ENCODE peak calls at places on chromosomes 4 and X, in four cellular contexts. V, J, A and N are unnamed samples.

GRCh38 chr4:106041294-106042002 is 146.2 kb downstream of the NPNT start:
- DNase-seq in J (no peak), V (no peak), A (no peak), N (no peak)

GRCh38 chrX:153874091-153874365 is 11.9 kb downstream of the L1CAM start:
- DNase-seq in A (no peak), J (no peak), V (no peak), N (no peak)

GRCh38 chr4:91567594-91567993 is 736.2 kb upstream of the GRID2 start:
- DNase-seq in A (no peak), V (no peak), J (no peak), N (no peak)

GRCh38 chr4:3872834-3873313 is 106.7 kb downstream of the ADRA2C start:
- DNase-seq in A (no peak), J (no peak), V (no peak), N (no peak)

GRCh38 chr4:77344001-77344400 is 187.0 kb downstream of the CCNG2 start:
- DNase-seq in V (no peak), J (peak), A (no peak), N (no peak)

GRCh38 chrX:41317487-41318208 is 16.3 kb upstream of the DDX3X start:
- DNase-seq in V (no peak), J (peak), A (no peak), N (no peak)

GRCh38 chr4:22385615-22386014 is 130.3 kb downstream of the ADGRA3 start:
- DNase-seq in A (no peak), J (peak), V (peak), N (no peak)

GRCh38 chr4:81577392-81577791 is 105.7 kb upstream of the RASGEF1B start:
- DNase-seq in V (no peak), J (no peak), A (no peak), N (no peak)

GRCh38 chr4:144338834-144339233 is 198.3 kb upstream of the GYPA start:
- DNase-seq in V (no peak), A (no peak), J (no peak), N (no peak)

GRCh38 chr4:81039351-81040174 is 9.1 kb downstream of the BMP3 start:
- DNase-seq in J (peak), V (no peak), A (no peak), N (no peak)

GRCh38 chr4:84028340-84028739 is 470.8 kb downstream of the NKX6-1 start:
- DNase-seq in J (peak), A (no peak), V (no peak), N (no peak)

GRCh38 chr4:4874254-4874653 is 14.8 kb downstream of the MSX1 start:
- DNase-seq in J (no peak), A (no peak), V (no peak), N (no peak)

GRCh38 chr4:173258866-173259265 is 75.3 kb downstream of the HMGB2 start:
- DNase-seq in V (no peak), A (no peak), J (no peak), N (no peak)

GRCh38 chr4:98662619-98663225 is 4.3 kb upstream of the TSPAN5 start:
- DNase-seq in V (peak), J (peak), A (no peak), N (peak)

GRCh38 chrX:17525266-17525665 is 150.3 kb downstream of the NHS start:
- DNase-seq in A (no peak), V (peak), J (no peak), N (no peak)

GRCh38 chr4:133920236-133920635 is 281.4 kb downstream of the PABPC4L start:
- DNase-seq in V (no peak), A (no peak), J (peak), N (no peak)

GRCh38 chr4:133921280-133922195 is 280.1 kb downstream of the PABPC4L start:
- DNase-seq in J (peak), V (peak), A (no peak), N (no peak)
- TF ChIP-seq CTCF in J (peak), V (peak), A (no peak), N (no peak)

GRCh38 chr4:185123479-185123878 is 19.6 kb upstream of the SLC25A4 start:
- DNase-seq in A (no peak), V (no peak), J (no peak), N (no peak)

GRCh38 chr4:185122681-185123345 is 20.3 kb upstream of the SLC25A4 start:
- DNase-seq in A (no peak), J (no peak), V (no peak), N (no peak)

GRCh38 chr4:185127021-185127925 is 15.8 kb upstream of the SLC25A4 start:
- DNase-seq in J (peak), V (no peak), A (no peak), N (no peak)

GRCh38 chr4:185134176-185134869 is 8.7 kb upstream of the SLC25A4 start:
- DNase-seq in J (peak), A (no peak), V (peak), N (no peak)

GRCh38 chr4:185128272-185129119 is 14.6 kb upstream of the SLC25A4 start:
- DNase-seq in A (no peak), J (peak), V (no peak), N (peak)
- TF ChIP-seq CTCF in A (no peak), J (no peak), V (no peak), N (peak)

DNA sequence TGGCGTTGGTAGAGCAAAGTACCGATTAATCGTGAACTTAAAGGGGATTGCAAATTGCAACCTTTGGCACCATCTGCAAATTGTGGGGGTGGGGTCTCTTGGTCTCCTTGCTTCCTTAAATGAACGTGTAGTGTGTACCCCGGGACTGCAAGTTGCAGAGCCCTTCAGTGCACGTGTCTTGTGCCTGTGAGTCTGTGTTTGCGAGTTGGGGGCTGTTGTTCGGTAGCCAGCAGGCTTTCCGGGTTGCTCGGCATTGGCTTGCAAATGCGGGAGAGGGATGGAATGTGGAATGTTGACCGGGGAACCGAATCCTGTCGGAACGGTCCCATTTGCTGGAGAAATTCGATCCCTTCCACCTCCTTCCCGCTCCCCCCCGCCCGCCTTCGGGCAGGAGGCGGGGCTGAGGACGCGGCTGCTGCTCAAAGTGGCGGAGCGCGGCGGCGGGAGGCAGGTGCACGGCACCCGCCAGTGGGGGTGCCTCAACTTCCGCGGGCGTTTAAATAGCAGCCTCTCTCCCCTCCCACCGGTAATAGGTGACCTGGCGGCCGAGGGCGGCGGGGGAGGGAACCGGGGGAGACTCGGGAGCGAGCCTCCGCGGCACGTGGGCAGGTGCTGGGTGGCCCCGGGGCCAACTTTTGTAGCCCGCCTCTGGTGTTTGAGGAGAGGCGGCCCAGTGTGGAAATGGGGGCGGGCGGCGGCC is 1.5 kb downstream of the JADE1 start:
- DNase-seq in V (peak), A (peak), J (peak), N (peak)
- TF ChIP-seq CTCF in V (no peak), A (no peak), J (no peak), N (no peak)

DNA sequence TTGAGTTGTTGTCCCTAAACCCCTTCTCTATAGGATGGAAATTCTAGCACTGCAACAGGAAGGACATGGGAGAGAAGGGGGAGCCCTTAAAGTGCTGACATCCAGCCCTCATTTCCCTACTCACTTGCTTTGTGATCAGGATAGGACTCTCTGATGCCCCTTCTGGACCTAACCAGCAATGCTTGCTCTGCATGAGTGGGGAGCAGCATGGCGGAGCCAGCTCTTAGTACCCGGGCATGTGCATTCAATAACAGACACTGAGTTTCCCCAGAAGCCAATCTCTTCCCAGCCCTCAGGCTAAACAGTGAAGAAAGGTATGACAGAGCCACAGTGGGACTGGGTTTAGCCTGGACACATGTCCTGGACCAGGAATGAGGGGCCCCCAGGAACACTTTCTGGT is 14.0 kb downstream of the SOD3 start:
- DNase-seq in V (no peak), A (no peak), J (peak), N (no peak)
- TF ChIP-seq CTCF in V (no peak), A (no peak), J (no peak), N (no peak)

DNA sequence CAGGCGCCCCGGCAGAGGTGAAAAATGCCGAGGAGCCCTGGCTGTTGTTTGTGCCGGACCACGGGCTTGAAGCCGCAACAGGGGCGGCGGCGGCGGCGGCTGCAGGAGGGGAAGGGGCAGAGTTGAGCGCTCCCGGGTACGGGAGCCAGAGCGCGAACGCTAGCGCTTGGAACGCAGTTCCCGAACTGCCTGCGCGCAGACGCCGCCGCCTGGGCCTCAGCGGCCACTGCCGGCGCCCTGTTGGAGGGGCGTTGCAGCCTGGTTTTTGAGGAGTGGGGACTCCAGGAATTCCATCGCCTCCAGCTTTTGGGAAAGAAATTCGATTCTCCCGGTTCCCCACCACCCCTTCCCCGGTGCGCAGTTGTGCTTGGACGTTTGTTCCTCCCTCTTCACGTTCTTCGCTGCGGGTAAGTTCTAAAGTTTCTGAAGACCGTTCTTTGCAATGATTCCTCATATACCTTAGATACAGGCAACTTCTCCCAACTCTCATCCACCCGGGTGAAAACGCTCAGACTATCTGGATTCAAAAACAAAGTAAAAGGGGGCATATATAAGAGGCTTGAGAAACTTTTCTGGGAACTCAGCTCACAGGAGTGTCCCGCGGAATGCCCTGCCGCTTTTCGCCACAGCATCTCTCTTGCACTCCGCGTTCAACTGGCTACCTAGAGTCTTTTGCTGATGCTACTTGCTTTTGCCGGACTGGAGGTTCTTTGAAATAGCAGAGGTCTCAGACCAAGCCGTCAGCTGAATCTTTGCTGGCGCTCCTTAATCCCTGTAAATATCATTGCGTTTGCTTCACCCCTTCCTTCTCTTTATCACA is 1.0 kb downstream of the FAT4 start:
- DNase-seq in J (peak), V (peak), A (peak), N (no peak)
- TF ChIP-seq CTCF in J (no peak), V (peak), A (no peak), N (no peak)

GRCh38 chr4:14607001-14607400 is 395.3 kb upstream of the CPEB2 start:
- DNase-seq in J (peak), V (no peak), A (no peak), N (no peak)
- TF ChIP-seq CTCF in J (no peak), V (no peak), A (no peak), N (no peak)